ENCODE peak calls at places on chromosomes 1 and 21, in ten cellular contexts. C is body of pancreas, K is fibroblast of lung, R is lower lobe of right lung, B is tibial nerve, X is heart left ventricle, G is colonic mucosa, I is cardiac muscle cell, E is GM23248, P is adipocyte. W is an unnamed sample. For H3K27me3 and H3K36me3, the result is how much of the 10 kb centered on the place peaks cover.

GRCh38 chr1:201647094-201647493 is 108.2 kb downstream of the NAV1 start:
- DNase-seq in C (no peak), K (no peak), R (no peak), B (no peak), X (no peak), G (no peak), I (no peak), E (no peak), P (no peak), W (no peak)

GRCh38 chr1:83559531-83559930 is 439.4 kb downstream of the TTLL7 start:
- DNase-seq in C (no peak), K (no peak), R (no peak), B (no peak), X (no peak), G (no peak), I (no peak), E (no peak), P (peak), W (no peak)

GRCh38 chr1:168972887-168973286 is 133.6 kb upstream of the ATP1B1 start:
- DNase-seq in C (peak), K (no peak), R (peak), B (no peak), X (no peak), G (no peak), I (no peak), E (no peak), P (no peak), W (no peak)

GRCh38 chr1:178494569-178494971 is 2.2 kb downstream of the CLEC20A start:
- DNase-seq in C (no peak), K (no peak), R (no peak), B (no peak), X (no peak), G (no peak), I (no peak), E (no peak), P (no peak), W (no peak)

GRCh38 chr1:197144570-197145325 is 1.7 kb downstream of the ASPM start:
- DNase-seq in C (no peak), K (peak), R (no peak), B (no peak), X (no peak), G (no peak), I (peak), E (peak), P (peak), W (no peak)

GRCh38 chr21:26126168-26126553 is 44.4 kb downstream of the APP start:
- DNase-seq in C (no peak), K (no peak), R (no peak), B (no peak), X (no peak), G (no peak), I (no peak), E (no peak), P (no peak), W (no peak)

GRCh38 chr1:170929412-170929834 is 5.9 kb upstream of the MROH9 start:
- DNase-seq in C (no peak), K (no peak), R (no peak), B (no peak), X (no peak), G (no peak), I (peak), E (peak), P (peak), W (no peak)

GRCh38 chr1:62384276-62385005 is 52.4 kb upstream of the USP1 start:
- DNase-seq in C (peak), K (peak), R (no peak), B (no peak), X (no peak), G (peak), I (peak), E (peak), P (peak), W (no peak)

GRCh38 chr1:171852273-171852672 is 11.0 kb downstream of the DNM3 start:
- DNase-seq in C (no peak), K (peak), R (no peak), B (no peak), X (no peak), G (no peak), I (no peak), E (peak), P (peak), W (no peak)

GRCh38 chr1:19208710-19209438 is 1.2 kb downstream of the UBR4 start:
- DNase-seq in C (no peak), K (peak), R (no peak), B (no peak), X (no peak), G (no peak), I (peak), E (peak), P (peak), W (peak)

GRCh38 chr1:96978867-96979266 is 257.3 kb downstream of the PTBP2 start:
- DNase-seq in C (no peak), K (no peak), R (no peak), B (no peak), X (no peak), G (no peak), I (no peak), E (no peak), P (no peak), W (no peak)

GRCh38 chr1:220775238-220775853 is 11.4 kb upstream of the MTARC1 start:
- DNase-seq in C (peak), K (peak), R (no peak), B (no peak), X (no peak), G (no peak), I (peak), E (peak), P (peak), W (no peak)

GRCh38 chr1:176790771-176791170 is 327.8 kb downstream of the PAPPA2 start:
- DNase-seq in C (no peak), K (no peak), R (no peak), B (no peak), X (no peak), G (no peak), I (no peak), E (peak), P (no peak), W (no peak)

GRCh38 chr1:113388621-113389355 is 1.5 kb upstream of the MAGI3 start:
- DNase-seq in C (peak), K (no peak), R (no peak), B (no peak), X (no peak), G (peak), I (no peak), E (peak), P (peak), W (no peak)

GRCh38 chr1:12436345-12436658 is 181.7 kb downstream of the DHRS3 start:
- DNase-seq in C (no peak), K (no peak), R (no peak), B (no peak), X (no peak), G (no peak), I (no peak), E (no peak), P (no peak), W (no peak)

GRCh38 chr1:34711469-34711868 is 43.4 kb upstream of the GJB5 start:
- DNase-seq in C (no peak), K (no peak), R (no peak), B (no peak), X (no peak), G (no peak), I (no peak), E (peak), P (no peak), W (no peak)

GRCh38 chr1:77280962-77281361 is 857 bp upstream of the AK5 start:
- DNase-seq in C (no peak), K (no peak), R (no peak), B (no peak), X (no peak), G (no peak), I (no peak), E (peak), P (no peak), W (peak)

GRCh38 chr1:77282866-77283539 is 1.2 kb downstream of the AK5 start:
- DNase-seq in C (peak), K (no peak), R (no peak), B (no peak), X (peak), G (no peak), I (peak), E (peak), P (peak), W (no peak)

GRCh38 chr1:77282187-77282865 is 507 bp downstream of the AK5 start:
- DNase-seq in C (peak), K (peak), R (peak), B (no peak), X (peak), G (no peak), I (no peak), E (peak), P (peak), W (no peak)

GRCh38 chr1:77279929-77280328 is 1.9 kb upstream of the AK5 start:
- DNase-seq in C (no peak), K (no peak), R (no peak), B (no peak), X (no peak), G (no peak), I (no peak), E (no peak), P (no peak), W (no peak)

DNA sequence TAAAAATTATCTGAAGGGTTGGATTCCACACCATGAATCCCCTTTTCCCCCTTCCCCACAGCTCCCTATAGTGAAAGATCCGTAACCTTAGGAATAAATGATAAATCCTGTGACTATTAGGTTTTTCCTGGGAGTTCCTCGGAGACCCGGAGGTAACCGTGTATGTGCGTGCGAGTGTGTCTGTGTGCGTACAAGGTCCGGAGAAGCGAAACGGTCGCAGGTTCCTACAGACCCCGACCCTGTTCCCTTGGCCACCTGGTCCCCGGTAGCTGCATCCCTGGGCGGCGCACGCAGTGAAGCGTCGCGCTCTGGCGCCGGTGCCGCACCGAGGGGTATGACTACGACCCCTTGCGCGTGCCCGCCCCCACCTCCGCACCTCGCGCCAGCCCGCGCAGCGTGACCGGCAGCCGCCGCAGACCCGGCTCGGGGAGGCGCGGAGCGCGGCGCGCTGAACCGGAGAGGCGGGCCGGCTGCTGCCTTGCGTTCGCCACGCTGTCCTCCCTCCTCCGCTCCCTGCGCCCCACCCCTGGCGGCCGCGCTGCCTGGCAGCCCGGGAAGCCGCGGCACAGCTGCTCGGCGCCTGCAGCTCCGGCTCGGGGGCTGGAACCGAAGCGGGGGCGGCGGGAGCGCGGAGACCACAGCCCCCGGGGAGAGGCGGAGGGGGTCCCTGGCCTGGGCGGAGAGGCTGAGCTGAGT is at the start of gene AK5:
- DNase-seq in C (peak), K (peak), R (peak), B (no peak), X (peak), G (peak), I (peak), E (peak), P (peak), W (peak)
- H3K4me3 ChIP-seq in C (peak), K (peak), R (peak), B (peak), X (peak), G (peak), I (peak), E (peak), P (peak), W (peak)

GRCh38 chr1:115951552-115951951 is 24.8 kb upstream of the SLC22A15 start:
- DNase-seq in C (no peak), K (no peak), R (no peak), B (no peak), X (no peak), G (no peak), I (no peak), E (no peak), P (no peak), W (no peak)
- H3K27me3 ChIP-seq in C (under half), K (under half), R (under half), B (under half), X (under half), G (under half), I (under half), E (under half), P (under half), W (under half)

GRCh38 chr1:115266729-115267421 is 71.2 kb downstream of the NGF start:
- DNase-seq in C (no peak), K (no peak), R (no peak), B (no peak), X (no peak), G (no peak), I (peak), E (no peak), P (peak), W (no peak)
- H3K36me3 ChIP-seq in C (under half), K (under half), R (under half), B (under half), X (under half), G (under half), I (under half), E (under half), P (under half), W (under half)

GRCh38 chr1:51425273-51425672 is 93.8 kb downstream of the EPS15 start:
- DNase-seq in C (no peak), K (no peak), R (no peak), B (no peak), X (no peak), G (no peak), I (no peak), E (no peak), P (no peak), W (no peak)

GRCh38 chr1:51422367-51423097 is 92.2 kb upstream of the TTC39A start:
- DNase-seq in C (no peak), K (peak), R (no peak), B (no peak), X (no peak), G (no peak), I (no peak), E (no peak), P (no peak), W (no peak)

GRCh38 chr1:51423098-51423821 is 92.9 kb upstream of the TTC39A start:
- DNase-seq in C (no peak), K (peak), R (no peak), B (no peak), X (no peak), G (no peak), I (peak), E (peak), P (peak), W (no peak)

GRCh38 chr1:51420867-51421627 is 90.7 kb upstream of the TTC39A start:
- DNase-seq in C (no peak), K (no peak), R (no peak), B (no peak), X (no peak), G (no peak), I (no peak), E (no peak), P (no peak), W (no peak)

DNA sequence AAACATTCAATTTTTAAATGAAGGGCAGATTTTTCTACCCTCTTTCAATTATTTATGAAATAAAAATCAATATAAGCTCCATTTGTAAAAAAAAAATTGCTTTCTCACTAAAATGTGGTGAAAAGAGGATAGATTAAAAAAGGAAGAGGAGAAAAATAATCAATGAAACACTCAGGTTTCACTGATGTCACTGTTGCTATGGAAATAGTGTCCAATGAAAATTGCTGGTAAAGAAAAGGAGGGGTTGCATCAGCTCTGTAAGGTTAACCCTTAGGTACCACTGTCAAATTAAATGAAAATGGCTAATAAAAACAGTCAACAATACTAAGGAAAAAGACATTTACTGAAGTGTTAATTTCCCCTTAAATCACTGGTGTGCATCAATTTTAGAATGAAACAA is 91.6 kb upstream of the TTC39A start:
- DNase-seq in C (no peak), K (peak), R (no peak), B (no peak), X (no peak), G (no peak), I (peak), E (peak), P (peak), W (no peak)
- H3K4me3 ChIP-seq in C (no peak), K (no peak), R (no peak), B (no peak), X (peak), G (no peak), I (peak), E (peak), P (peak), W (no peak)

GRCh38 chr1:167936068-167936929 is at the start of gene DCAF6:
- DNase-seq in C (peak), K (peak), R (peak), B (peak), X (peak), G (peak), I (peak), E (peak), P (peak), W (peak)
- H3K27me3 ChIP-seq in C (under half), K (under half), R (under half), B (under half), X (under half), G (under half), I (under half), E (under half), P (under half), W (under half)

GRCh38 chr1:93350875-93351274 is 5.2 kb downstream of the DR1 start:
- DNase-seq in C (no peak), K (no peak), R (no peak), B (no peak), X (no peak), G (no peak), I (no peak), E (no peak), P (no peak), W (no peak)

GRCh38 chr1:93347319-93347899 is 1.7 kb downstream of the DR1 start:
- DNase-seq in C (no peak), K (no peak), R (no peak), B (no peak), X (no peak), G (no peak), I (no peak), E (no peak), P (peak), W (no peak)

GRCh38 chr1:93350322-93350721 is 4.6 kb downstream of the DR1 start:
- DNase-seq in C (no peak), K (no peak), R (no peak), B (no peak), X (no peak), G (no peak), I (no peak), E (no peak), P (no peak), W (no peak)

GRCh38 chr1:93348104-93348780 is 2.5 kb downstream of the DR1 start:
- DNase-seq in C (no peak), K (peak), R (no peak), B (no peak), X (no peak), G (no peak), I (no peak), E (peak), P (peak), W (no peak)

GRCh38 chr1:93349231-93350135 is 3.8 kb downstream of the DR1 start:
- DNase-seq in C (peak), K (peak), R (no peak), B (no peak), X (no peak), G (no peak), I (peak), E (peak), P (no peak), W (no peak)
- H3K36me3 ChIP-seq in C (under half), K (under half), R (under half), B (under half), X (under half), G (under half), I (under half), E (under half), P (under half), W (under half)

GRCh38 chr1:167059045-167059728 is 31.0 kb downstream of the GPA33 start:
- DNase-seq in C (peak), K (peak), R (peak), B (peak), X (peak), G (peak), I (peak), E (peak), P (peak), W (peak)
- H3K4me3 ChIP-seq in C (no peak), K (no peak), R (peak), B (no peak), X (peak), G (no peak), I (no peak), E (peak), P (no peak), W (no peak)

GRCh38 chr1:157217486-157217885 is 79.3 kb upstream of the ETV3 start:
- DNase-seq in C (no peak), K (no peak), R (no peak), B (no peak), X (no peak), G (no peak), I (no peak), E (no peak), P (no peak), W (no peak)
- H3K27me3 ChIP-seq in C (under half), K (under half), R (under half), B (under half), X (under half), G (under half), I (under half), E (under half), P (under half), W (under half)

GRCh38 chr1:26610781-26611180 is 81.2 kb downstream of the RPS6KA1 start:
- DNase-seq in C (no peak), K (no peak), R (no peak), B (no peak), X (no peak), G (no peak), I (no peak), E (no peak), P (no peak), W (no peak)

GRCh38 chr1:26608895-26609294 is 79.3 kb downstream of the RPS6KA1 start:
- DNase-seq in C (no peak), K (peak), R (no peak), B (no peak), X (no peak), G (no peak), I (peak), E (no peak), P (peak), W (no peak)

GRCh38 chr1:26618561-26618960 is 77.3 kb upstream of the ARID1A start:
- DNase-seq in C (no peak), K (no peak), R (no peak), B (no peak), X (no peak), G (no peak), I (no peak), E (no peak), P (no peak), W (no peak)

GRCh38 chr1:26614655-26615411 is 81.0 kb upstream of the ARID1A start:
- DNase-seq in C (no peak), K (no peak), R (no peak), B (no peak), X (no peak), G (no peak), I (no peak), E (no peak), P (no peak), W (no peak)
- H3K36me3 ChIP-seq in C (under half), K (under half), R (under half), B (under half), X (under half), G (under half), I (under half), E (under half), P (under half), W (under half)